ENCODE peak calls at places on chromosomes 6 and 20, in nine cellular contexts. V is CD8-positive, alpha-beta T cell; D is NAMALWA; U is stimulated activated CD4-positive, alpha-beta T cell treated with anti-CD3 and anti-CD28 coated beads, Interleukin-2, amount 100 ng/mL, for 48 hours; J is GM19239; W is HepG2; Q is stromal cell of bone marrow; P is stomach; S is activated CD4-positive, alpha-beta T cell treated with anti-CD3 and anti-CD28 coated beads for 4 hours. E is an unnamed sample.

GRCh38 chr6:134235937-134236751 is 81.8 kb downstream of the SGK1 start:
- DNase-seq in V (no peak), D (peak), U (no peak), J (no peak), W (no peak), Q (peak), P (no peak), S (no peak), E (peak)

GRCh38 chr20:15297059-15297875 is 959.9 kb upstream of the FLRT3 start:
- DNase-seq in V (no peak), D (no peak), U (no peak), J (no peak), W (no peak), Q (no peak), P (peak), S (no peak), E (no peak)

GRCh38 chr6:129489215-129489765 is 220.7 kb downstream of the ARHGAP18 start:
- DNase-seq in V (no peak), D (no peak), U (no peak), J (no peak), W (no peak), Q (no peak), P (no peak), S (no peak), E (no peak)

GRCh38 chr20:61135966-61136365 is 116.1 kb upstream of the CDH4 start:
- DNase-seq in V (no peak), D (no peak), U (no peak), J (no peak), W (no peak), Q (no peak), P (no peak), S (no peak), E (no peak)

GRCh38 chr6:64445038-64445437 is 809.4 kb downstream of the PHF3 start:
- DNase-seq in V (no peak), D (no peak), U (no peak), J (no peak), W (no peak), Q (no peak), P (no peak), S (no peak), E (no peak)

GRCh38 chr20:49447946-49448809 is 34.3 kb downstream of the KCNB1 start:
- DNase-seq in V (no peak), D (no peak), U (no peak), J (no peak), W (no peak), Q (peak), P (no peak), S (no peak), E (no peak)

GRCh38 chr6:69843189-69843588 is 23.2 kb upstream of the COL19A1 start:
- DNase-seq in V (no peak), D (no peak), U (no peak), J (no peak), W (no peak), Q (no peak), P (no peak), S (no peak), E (no peak)

GRCh38 chr6:83474309-83474708 is 38.0 kb upstream of the PRSS35 start:
- DNase-seq in V (no peak), D (no peak), U (no peak), J (no peak), W (no peak), Q (no peak), P (no peak), S (no peak), E (no peak)

GRCh38 chr6:42404494-42404893 is 47.2 kb downstream of the TRERF1 start:
- DNase-seq in V (peak), D (no peak), U (no peak), J (no peak), W (no peak), Q (peak), P (peak), S (peak), E (no peak)

GRCh38 chr6:47651505-47651944 is 46.9 kb upstream of the ADGRF4 start:
- DNase-seq in V (no peak), D (no peak), U (no peak), J (no peak), W (no peak), Q (peak), P (no peak), S (no peak), E (no peak)

GRCh38 chr6:42405025-42405424 is 46.7 kb downstream of the TRERF1 start:
- DNase-seq in V (no peak), D (no peak), U (no peak), J (no peak), W (no peak), Q (peak), P (no peak), S (no peak), E (no peak)

GRCh38 chr6:2502998-2503674 is 247.6 kb downstream of the MYLK4 start:
- DNase-seq in V (no peak), D (no peak), U (no peak), J (no peak), W (no peak), Q (no peak), P (no peak), S (no peak), E (no peak)

GRCh38 chr6:40672118-40672517 is 85.0 kb upstream of the LRFN2 start:
- DNase-seq in V (no peak), D (peak), U (no peak), J (no peak), W (no peak), Q (no peak), P (no peak), S (no peak), E (no peak)

GRCh38 chr20:56710125-56710524 is 81.0 kb downstream of the TFAP2C start:
- DNase-seq in V (no peak), D (no peak), U (no peak), J (no peak), W (no peak), Q (no peak), P (no peak), S (no peak), E (no peak)

GRCh38 chr6:118775381-118775780 is 118.6 kb upstream of the ASF1A start:
- DNase-seq in V (no peak), D (no peak), U (no peak), J (no peak), W (no peak), Q (no peak), P (no peak), S (no peak), E (no peak)